ENCODE peak calls at places on chromosomes 4 and X, in four cellular contexts. N is brain microvascular endothelial cell, H is mucosa of descending colon, A is Peyer's patch. X is an unnamed sample.

GRCh38 chrX:14039344-14039743 is 9.7 kb upstream of the GEMIN8 start:
- DNase-seq in N (peak; percentile 53), H (no peak), A (no peak), X (no peak)

GRCh38 chr4:88447339-88447738 is 9.6 kb upstream of the HERC5 start:
- DNase-seq in N (peak; percentile 62), H (no peak), A (no peak), X (no peak)

GRCh38 chr4:23819041-23819511 is 70.8 kb downstream of the PPARGC1A start:
- DNase-seq in N (peak; percentile 0), H (no peak), A (no peak), X (no peak)

GRCh38 chr4:8316911-8317351 is 47.4 kb downstream of the HTRA3 start:
- DNase-seq in N (no peak), H (no peak), A (no peak), X (no peak)

GRCh38 chr4:124953059-124953850 is 240.7 kb upstream of the ANKRD50 start:
- DNase-seq in N (no peak), H (no peak), A (no peak), X (peak; percentile 88)

GRCh38 chrX:85517994-85518718 is 138.7 kb upstream of the POF1B start:
- DNase-seq in N (no peak), H (no peak), A (no peak), X (no peak)

GRCh38 chr4:142043509-142043908 is 407.1 kb downstream of the IL15 start:
- DNase-seq in N (peak; percentile 12), H (no peak), A (no peak), X (no peak)

GRCh38 chr4:10285028-10285427 is 168.4 kb upstream of the WDR1 start:
- DNase-seq in N (no peak), H (no peak), A (no peak), X (no peak)

GRCh38 chrX:107678957-107679740 is 50.8 kb downstream of the PRPS1 start:
- DNase-seq in N (peak; percentile 78), H (peak; percentile 62), A (peak; percentile 56), X (no peak)

GRCh38 chr4:7384003-7384928 is 50.5 kb downstream of the PSAPL1 start:
- DNase-seq in N (no peak), H (peak; percentile 5), A (peak; percentile 35), X (no peak)

GRCh38 chr4:97605927-97606326 is 537.3 kb downstream of the STPG2 start:
- DNase-seq in N (no peak), H (no peak), A (no peak), X (no peak)

GRCh38 chr4:105457997-105458396 is 15.9 kb downstream of the PPA2 start:
- DNase-seq in N (no peak), H (no peak), A (no peak), X (no peak)

GRCh38 chr4:154354883-154355282 is 136.7 kb downstream of the DCHS2 start:
- DNase-seq in N (no peak), H (no peak), A (no peak), X (no peak)

GRCh38 chrX:72123471-72124185 is 8.1 kb downstream of the RTL5 start:
- DNase-seq in N (peak; percentile 61), H (no peak), A (no peak), X (peak; percentile 12)

GRCh38 chrX:37786666-37787337 is 6.9 kb downstream of the CYBB start:
- DNase-seq in N (no peak), H (no peak), A (no peak), X (no peak)

GRCh38 chrX:118216488-118216887 is 99.9 kb upstream of the KLHL13 start:
- DNase-seq in N (no peak), H (peak; percentile 43), A (peak; percentile 37), X (no peak)

GRCh38 chr4:171118091-171118490 is 695.1 kb upstream of the GALNTL6 start:
- DNase-seq in N (no peak), H (no peak), A (no peak), X (no peak)

GRCh38 chrX:153818571-153819397 is 11.6 kb downstream of the PDZD4 start:
- DNase-seq in N (no peak), H (peak; percentile 50), A (peak; percentile 56), X (no peak)

GRCh38 chr4:80042821-80043220 is 30.2 kb downstream of the ANTXR2 start:
- DNase-seq in N (no peak), H (no peak), A (no peak), X (no peak)

GRCh38 chrX:34578237-34578636 is 78.8 kb downstream of the TMEM47 start:
- DNase-seq in N (peak; percentile 32), H (no peak), A (no peak), X (no peak)

GRCh38 chr4:159444668-159445067 is 341.8 kb downstream of the RAPGEF2 start:
- DNase-seq in N (peak; percentile 20), H (no peak), A (no peak), X (no peak)

GRCh38 chr4:55359397-55359916 is 13.4 kb downstream of the SRD5A3 start:
- DNase-seq in N (no peak), H (no peak), A (no peak), X (no peak)

GRCh38 chr4:151039733-151040132 is 24.6 kb upstream of the LRBA start:
- DNase-seq in N (no peak), H (no peak), A (no peak), X (no peak)

GRCh38 chr4:154506253-154506652 is 14.7 kb upstream of the DCHS2 start:
- DNase-seq in N (peak; percentile 36), H (no peak), A (no peak), X (no peak)

GRCh38 chr4:14716622-14717021 is 285.7 kb upstream of the CPEB2 start:
- DNase-seq in N (no peak), H (no peak), A (no peak), X (no peak)

GRCh38 chr4:173415092-173415491 is 16.2 kb upstream of the SCRG1 start:
- DNase-seq in N (no peak), H (no peak), A (no peak), X (no peak)

GRCh38 chr4:82043809-82044137 is 330.0 kb downstream of the HNRNPD start:
- DNase-seq in N (no peak), H (no peak), A (no peak), X (no peak)

GRCh38 chr4:73208376-73208775 is 50.2 kb downstream of the ANKRD17 start:
- DNase-seq in N (peak; percentile 18), H (no peak), A (no peak), X (no peak)

GRCh38 chr4:133596459-133596858 is 447.4 kb downstream of the PCDH10 start:
- DNase-seq in N (no peak), H (no peak), A (no peak), X (no peak)

GRCh38 chr4:84691170-84691691 is 108.3 kb downstream of the CDS1 start:
- DNase-seq in N (peak; percentile 88), H (no peak), A (no peak), X (peak; percentile 82)

DNA sequence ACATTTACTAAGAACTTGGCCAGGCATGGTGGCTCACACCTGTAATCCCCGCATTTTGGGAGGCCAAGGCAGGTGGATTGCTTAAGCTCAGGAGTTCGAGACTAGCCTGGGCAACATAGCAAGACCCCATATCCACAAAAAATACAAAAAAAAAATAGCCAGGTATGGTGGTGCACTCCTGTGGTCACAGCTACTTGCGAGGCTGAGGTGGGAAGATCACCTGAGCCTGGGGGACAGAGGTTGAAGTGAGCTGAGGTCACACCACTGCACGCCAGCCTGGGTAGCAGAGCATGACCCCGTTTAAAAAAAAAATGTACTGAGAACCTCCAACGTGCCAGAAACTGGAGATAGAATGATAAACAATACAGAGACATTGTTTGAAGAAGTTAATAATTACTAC is 8.0 kb downstream of the OPRPN start:
- DNase-seq in N (no peak), H (no peak), A (no peak), X (no peak)
- TF ChIP-seq CTCF in N (no peak), H (no peak), A (no peak), X (no peak)

GRCh38 chr4:1013225-1014073 is 2.0 kb downstream of the FGFRL1 start:
- DNase-seq in N (no peak), H (no peak), A (no peak), X (no peak)
- H3K4me3 ChIP-seq in N (no peak overlapping the region), H (no peak overlapping the region), A (no peak overlapping the region), X (no peak overlapping the region)

GRCh38 chrX:66731398-66731797 is 92.5 kb upstream of the EDA2R start:
- DNase-seq in N (peak; percentile 16), H (no peak), A (no peak), X (no peak)
- TF ChIP-seq CTCF in N (peak; percentile 11), H (no peak), A (peak; percentile 45), X (peak; percentile 21)

GRCh38 chr4:186724048-186724860 is 598 bp upstream of the FAT1 start:
- DNase-seq in N (peak; percentile 27), H (peak; percentile 77), A (peak; percentile 73), X (no peak)

GRCh38 chr4:186726440-186727148 is 2.9 kb upstream of the FAT1 start:
- DNase-seq in N (peak; percentile 79), H (peak; percentile 94), A (peak; percentile 92), X (no peak)

GRCh38 chr4:186726150-186726439 is 2.4 kb upstream of the FAT1 start:
- DNase-seq in N (no peak), H (no peak), A (no peak), X (no peak)

GRCh38 chr4:186724861-186725419 is 1.3 kb upstream of the FAT1 start:
- DNase-seq in N (peak; percentile 36), H (peak; percentile 46), A (no peak), X (no peak)

GRCh38 chr4:186725422-186726149 is 1.9 kb upstream of the FAT1 start:
- DNase-seq in N (peak; percentile 83), H (peak; percentile 91), A (peak; percentile 92), X (no peak)
- H3K4me3 ChIP-seq in N (peak overlapping the region; percentile 70), H (peak overlapping the region; percentile 82), A (peak overlapping the region; percentile 88), X (peak overlapping the region; percentile 98)

GRCh38 chr4:177051473-177052060 is 258.1 kb upstream of the NEIL3 start:
- DNase-seq in N (no peak), H (no peak), A (no peak), X (no peak)
- TF ChIP-seq CTCF in N (peak; percentile 57), H (no peak), A (peak; percentile 28), X (no peak)

GRCh38 chr4:183987987-183988392 is 82.9 kb downstream of the STOX2 start:
- DNase-seq in N (peak; percentile 95), H (peak; percentile 54), A (no peak), X (peak; percentile 42)
- H3K4me3 ChIP-seq in N (peak overlapping the region; percentile 52), H (no peak overlapping the region), A (peak overlapping the region; percentile 1), X (peak overlapping the region; percentile 54)

DNA sequence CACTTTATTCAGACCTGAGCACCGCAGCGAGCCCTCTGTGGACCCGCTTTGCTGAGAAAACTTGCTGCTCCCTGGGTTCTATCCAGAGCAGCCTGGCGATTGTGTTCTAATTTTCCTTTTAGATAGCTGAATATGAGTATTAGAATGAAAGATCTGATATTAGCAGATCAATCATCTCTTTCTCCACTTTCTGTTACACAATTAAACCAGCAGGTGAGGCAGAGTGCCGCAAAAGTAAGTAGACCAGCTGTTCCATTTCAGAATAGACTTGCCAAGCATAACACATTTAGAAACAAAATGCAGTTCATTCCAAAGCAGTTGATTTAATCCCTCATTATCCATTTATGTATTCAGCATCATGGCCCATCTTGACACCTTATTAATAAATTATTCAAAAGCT is 58.6 kb downstream of the PALLD start:
- DNase-seq in N (no peak), H (no peak), A (no peak), X (no peak)
- TF ChIP-seq CTCF in N (no peak), H (no peak), A (no peak), X (no peak)

GRCh38 chrX:18886005-18886343 is 97.9 kb downstream of the PHKA2 start:
- DNase-seq in N (no peak), H (no peak), A (no peak), X (no peak)

GRCh38 chrX:18888281-18888680 is 95.6 kb downstream of the PHKA2 start:
- DNase-seq in N (no peak), H (no peak), A (no peak), X (no peak)

GRCh38 chrX:18887821-18888205 is 96.1 kb downstream of the PHKA2 start:
- DNase-seq in N (no peak), H (no peak), A (no peak), X (no peak)

GRCh38 chrX:18886344-18887161 is 97.4 kb downstream of the PHKA2 start:
- DNase-seq in N (peak; percentile 33), H (peak; percentile 81), A (peak; percentile 81), X (no peak)

GRCh38 chrX:18887177-18887820 is 96.6 kb downstream of the PHKA2 start:
- DNase-seq in N (no peak), H (peak; percentile 74), A (peak; percentile 74), X (no peak)
- H3K4me3 ChIP-seq in N (peak overlapping the region; percentile 45), H (no peak overlapping the region), A (peak overlapping the region; percentile 53), X (no peak overlapping the region)

X was measured in AG04449.